ENCODE peak calls at places on chromosomes 12 and 14, in seven cellular contexts. J is NCI-H510A treated with DMSO at 0.1 percent for 48 hours; O is stimulated activated CD8-positive, alpha-beta memory T cell treated with anti-CD3 and anti-CD28 coated beads, Interleukin-12 subunit alpha, Interleukin-12 subunit beta, amount 100 ng/mL, for 4 hours; V is ovary; W is naive thymus-derived CD8-positive, alpha-beta T cell; C is NCI-H774; H is WERI-Rb-1. U is an unnamed sample.

GRCh38 chr12:64826234-64826633 is 1.8 kb downstream of the TBC1D30 start:
- DNase-seq in J (peak), O (no peak), V (peak), W (peak), C (peak), H (no peak), U (peak)

GRCh38 chr12:100564090-100564489 is 9.4 kb upstream of the GAS2L3 start:
- DNase-seq in J (no peak), O (no peak), V (no peak), W (no peak), C (no peak), H (no peak), U (no peak)

GRCh38 chr14:32384464-32384863 is 55.4 kb downstream of the AKAP6 start:
- DNase-seq in J (no peak), O (no peak), V (no peak), W (no peak), C (no peak), H (no peak), U (no peak)

GRCh38 chr14:96584199-96584906 is 82.2 kb downstream of the PAPOLA start:
- DNase-seq in J (peak), O (no peak), V (no peak), W (no peak), C (peak), H (peak), U (no peak)

GRCh38 chr12:131218291-131219172 is 264.8 kb downstream of the ADGRD1 start:
- DNase-seq in J (no peak), O (no peak), V (no peak), W (no peak), C (no peak), H (peak), U (no peak)

GRCh38 chr14:104315625-104316024 is 177.2 kb downstream of the KIF26A start:
- DNase-seq in J (no peak), O (no peak), V (no peak), W (no peak), C (no peak), H (no peak), U (no peak)

GRCh38 chr12:29191267-29191889 is 42.3 kb downstream of the FAR2 start:
- DNase-seq in J (no peak), O (no peak), V (no peak), W (no peak), C (no peak), H (no peak), U (no peak)

GRCh38 chr14:26775765-26776577 is 178.1 kb upstream of the NOVA1 start:
- DNase-seq in J (no peak), O (no peak), V (no peak), W (no peak), C (no peak), H (no peak), U (peak)

U was measured in astrocyte.